ENCODE peak calls at places on chromosomes 16 and 17, in seven cellular contexts. R, N, P, K, D, Z and Y are unnamed samples.

GRCh38 chr17:76816590-76817135 is 51.5 kb upstream of the MGAT5B start:
- DNase-seq in R (peak; percentile 43), N (peak; percentile 50), P (peak; percentile 86), K (peak; percentile 57), D (peak; percentile 72), Z (no peak), Y (peak; percentile 40)

GRCh38 chr17:46178550-46179198 is 14.6 kb downstream of the KANSL1 start:
- DNase-seq in R (peak; percentile 68), N (no peak), P (peak; percentile 63), K (no peak), D (no peak), Z (no peak), Y (no peak)

GRCh38 chr17:82668631-82669099 is 20.4 kb upstream of the WDR45B start:
- DNase-seq in R (peak; percentile 67), N (peak; percentile 33), P (no peak), K (peak; percentile 73), D (peak; percentile 73), Z (peak; percentile 83), Y (peak; percentile 88)

GRCh38 chr16:13056607-13057006 is 155.2 kb downstream of the SHISA9 start:
- DNase-seq in R (no peak), N (no peak), P (no peak), K (no peak), D (no peak), Z (no peak), Y (no peak)

GRCh38 chr16:20768818-20769217 is 5.0 kb downstream of the ACSM3 start:
- DNase-seq in R (no peak), N (no peak), P (no peak), K (no peak), D (no peak), Z (no peak), Y (no peak)

GRCh38 chr17:13996758-13997157 is 72.5 kb upstream of the COX10 start:
- DNase-seq in R (no peak), N (no peak), P (no peak), K (no peak), D (no peak), Z (no peak), Y (no peak)

GRCh38 chr17:50177983-50178834 is 12.4 kb downstream of the SGCA start:
- DNase-seq in R (peak; percentile 89), N (peak; percentile 41), P (peak; percentile 94), K (peak; percentile 54), D (peak; percentile 68), Z (peak; percentile 91), Y (peak; percentile 76)

GRCh38 chr16:69762843-69763556 is 868 bp downstream of the WWP2 start:
- DNase-seq in R (peak; percentile 45), N (no peak), P (peak; percentile 39), K (no peak), D (no peak), Z (no peak), Y (peak; percentile 25)

GRCh38 chr16:47037396-47037745 is 63.9 kb upstream of the DNAJA2 start:
- DNase-seq in R (no peak), N (peak; percentile 38), P (peak; percentile 24), K (peak; percentile 42), D (peak; percentile 78), Z (no peak), Y (no peak)